ENCODE peak calls at places on chromosomes 11 and 22, in eight cellular contexts. Y, I, Z, S, O, H, G and T are unnamed samples.

GRCh38 chr22:45682069-45682468 is 10.4 kb downstream of the ATXN10 start:
- DNase-seq in I (no peak), H (no peak), Z (no peak), O (no peak), G (no peak), Y (no peak), S (no peak), T (no peak)

GRCh38 chr11:30573951-30574350 is 12.2 kb downstream of the MPPED2 start:
- DNase-seq in O (no peak), Y (no peak), H (peak), S (no peak), Z (no peak), G (no peak), I (no peak), T (peak)

GRCh38 chr11:59197990-59198389 is 14.7 kb downstream of the MPEG1 start:
- DNase-seq in I (no peak), S (no peak), Z (no peak), G (no peak), Y (no peak), O (no peak), H (peak), T (peak)

GRCh38 chr11:47889714-47890441 is 41.7 kb upstream of the NUP160 start:
- DNase-seq in S (no peak), H (no peak), O (no peak), Z (no peak), G (no peak), Y (no peak), I (no peak), T (no peak)

GRCh38 chr22:37545703-37546435 is 14.4 kb upstream of the CDC42EP1 start:
- DNase-seq in O (no peak), G (peak), I (no peak), S (peak), H (peak), Z (peak), Y (peak), T (peak)

GRCh38 chr11:128587415-128587814 is at the start of gene ETS1:
- DNase-seq in Z (no peak), H (no peak), O (no peak), G (peak), Y (no peak), S (peak), I (no peak), T (peak)

GRCh38 chr11:27216268-27217149 is 146.5 kb downstream of the CCDC34 start:
- DNase-seq in O (no peak), Y (no peak), S (peak), I (no peak), H (peak), G (no peak), Z (no peak), T (peak)

GRCh38 chr11:47488674-47489394 is 39.9 kb upstream of the RAPSN start:
- DNase-seq in Z (no peak), H (no peak), S (no peak), Y (no peak), G (no peak), O (no peak), I (no peak), T (no peak)

GRCh38 chr22:29004647-29005371 is 56.8 kb downstream of the C22orf31 start:
- DNase-seq in Z (no peak), O (no peak), Y (peak), G (no peak), I (no peak), S (no peak), H (peak), T (peak)

GRCh38 chr11:19713221-19714092 is 820 bp downstream of the NAV2 start:
- DNase-seq in Z (no peak), Y (no peak), O (no peak), I (peak), S (no peak), G (no peak), H (no peak), T (peak)

GRCh38 chr11:69860244-69860643 is 41.0 kb upstream of the FGF3 start:
- DNase-seq in H (no peak), Z (no peak), S (no peak), Y (peak), G (no peak), I (no peak), O (no peak), T (no peak)

GRCh38 chr22:48299124-48299523 is 1528.5 kb downstream of the BRD1 start:
- DNase-seq in Z (no peak), I (no peak), H (no peak), O (no peak), G (no peak), Y (no peak), S (no peak), T (no peak)

GRCh38 chr22:36055376-36056310 is 27.0 kb upstream of the RBFOX2 start:
- DNase-seq in Y (no peak), S (no peak), G (no peak), Z (peak), O (no peak), H (peak), I (no peak), T (no peak)

GRCh38 chr11:17389205-17389956 is 922 bp upstream of the KCNJ11 start:
- DNase-seq in G (peak), I (peak), S (peak), H (peak), Z (no peak), Y (peak), O (peak), T (peak)

GRCh38 chr11:62917906-62918502 is 3.2 kb downstream of the CHRM1 start:
- DNase-seq in G (no peak), S (no peak), Z (no peak), O (no peak), H (no peak), Y (no peak), I (no peak), T (no peak)

GRCh38 chr11:114377612-114378267 is 22.6 kb downstream of the C11orf71 start:
- DNase-seq in H (peak), O (no peak), G (no peak), Z (peak), S (peak), I (no peak), Y (no peak), T (peak)

GRCh38 chr11:73393479-73394415 is 17.5 kb downstream of the RELT start:
- DNase-seq in H (peak), Y (peak), G (peak), O (peak), Z (peak), I (peak), S (peak), T (peak)

GRCh38 chr11:131977854-131978253 is 607.4 kb downstream of the NTM start:
- DNase-seq in G (no peak), H (peak), Z (peak), O (no peak), S (peak), Y (no peak), I (no peak), T (peak)

GRCh38 chr11:120332822-120333716 is 3.1 kb upstream of the ARHGEF12 start:
- DNase-seq in H (no peak), O (no peak), Y (no peak), S (no peak), I (no peak), Z (peak), G (no peak), T (no peak)

GRCh38 chr22:23115825-23116494 is 25.8 kb downstream of the RSPH14 start:
- DNase-seq in G (no peak), Z (no peak), O (no peak), I (no peak), S (no peak), H (no peak), Y (no peak), T (no peak)

GRCh38 chr11:57438345-57439280 is 11.7 kb upstream of the SLC43A3 start:
- DNase-seq in G (no peak), O (no peak), Z (no peak), I (no peak), Y (no peak), H (no peak), S (no peak), T (no peak)

GRCh38 chr11:11622772-11623531 is 1.1 kb upstream of the GALNT18 start:
- DNase-seq in H (no peak), I (no peak), Y (no peak), Z (no peak), G (no peak), O (no peak), S (no peak), T (peak)

GRCh38 chr11:61657566-61657965 is 22.6 kb upstream of the DAGLA start:
- DNase-seq in Z (no peak), O (no peak), S (peak), I (no peak), Y (no peak), G (no peak), H (no peak), T (no peak)

GRCh38 chr11:3969613-3970012 is 114.1 kb downstream of the STIM1 start:
- DNase-seq in I (no peak), H (no peak), Z (no peak), O (no peak), G (no peak), Y (no peak), S (no peak), T (no peak)

GRCh38 chr11:12149672-12150225 is 39.4 kb downstream of the MICAL2 start:
- DNase-seq in I (no peak), Z (no peak), O (no peak), S (no peak), Y (no peak), G (no peak), H (peak), T (peak)

GRCh38 chr22:50604623-50605348 is 4.2 kb downstream of the MAPK8IP2 start:
- DNase-seq in S (no peak), O (no peak), G (no peak), H (no peak), I (peak), Y (no peak), Z (no peak), T (no peak)

GRCh38 chr11:128949791-128950454 is 7.3 kb upstream of the TP53AIP1 start:
- DNase-seq in I (no peak), H (no peak), Z (peak), G (no peak), S (no peak), O (no peak), Y (no peak), T (peak)

GRCh38 chr11:76153609-76153949 is 52.7 kb downstream of the WNT11 start:
- DNase-seq in G (no peak), S (peak), Z (no peak), Y (peak), H (peak), I (no peak), O (no peak), T (peak)

GRCh38 chr11:130523609-130524008 is 75.2 kb downstream of the ADAMTS15 start:
- DNase-seq in Y (no peak), G (no peak), H (peak), O (no peak), S (peak), I (no peak), Z (peak), T (peak)

GRCh38 chr22:31230871-31231621 is 18.9 kb downstream of the LIMK2 start:
- DNase-seq in Z (peak), Y (peak), I (peak), S (no peak), G (no peak), H (peak), O (peak), T (peak)

GRCh38 chr22:46563381-46564083 is 26.1 kb upstream of the CELSR1 start:
- DNase-seq in Z (peak), S (peak), G (peak), I (peak), O (peak), H (peak), Y (peak), T (peak)

GRCh38 chr22:44272330-44272729 is 40.4 kb downstream of the SHISAL1 start:
- DNase-seq in Y (no peak), Z (no peak), S (no peak), O (no peak), H (no peak), I (no peak), G (no peak), T (no peak)

GRCh38 chr22:42805016-42805997 is 51.8 kb downstream of the ARFGAP3 start:
- DNase-seq in I (no peak), S (no peak), H (no peak), O (no peak), G (no peak), Z (no peak), Y (no peak), T (no peak)

GRCh38 chr22:49412236-49412635 is 415.4 kb downstream of the BRD1 start:
- DNase-seq in H (no peak), G (no peak), Y (no peak), S (no peak), O (no peak), Z (no peak), I (no peak), T (no peak)

GRCh38 chr11:76623884-76624419 is 46.6 kb downstream of the LRRC32 start:
- DNase-seq in G (no peak), I (no peak), Z (no peak), S (no peak), O (no peak), H (no peak), Y (no peak), T (no peak)

GRCh38 chr22:41713004-41713403 is 13.7 kb downstream of the MEI1 start:
- DNase-seq in Y (no peak), Z (no peak), S (peak), O (no peak), I (no peak), H (no peak), G (no peak), T (no peak)

GRCh38 chr11:125457814-125458343 is 38.2 kb downstream of the FEZ1 start:
- DNase-seq in G (no peak), Y (no peak), H (peak), Z (peak), O (no peak), I (no peak), S (no peak), T (no peak)

GRCh38 chr11:85705805-85706204 is 19.8 kb upstream of the CCDC89 start:
- DNase-seq in O (no peak), I (no peak), S (no peak), Z (peak), Y (no peak), H (peak), G (no peak), T (no peak)

GRCh38 chr22:31295413-31295812 is 3.1 kb upstream of the PIK3IP1 start:
- DNase-seq in G (no peak), I (no peak), Z (no peak), O (no peak), H (no peak), S (no peak), Y (no peak), T (no peak)